ENCODE peak calls at places on chromosomes 7 and 10, in six cellular contexts. A is MM.1S, K is HCT116, J is NT2/D1, I is testis, L is sigmoid colon. E is an unnamed sample.
A peak's percentile ranks its signal among the peaks of the same experiment; 100 is the strongest.

GRCh38 chr10:116669832-116670644 is 49.3 kb downstream of the PNLIPRP2 start:
- DNase-seq in A (no peak), K (no peak), J (peak; percentile 30), I (peak; percentile 45), L (no peak), E (no peak)

GRCh38 chr10:28995497-28995896 is 293.4 kb upstream of the LYZL1 start:
- DNase-seq in A (no peak), K (no peak), J (no peak), I (no peak), L (no peak), E (no peak)

GRCh38 chr7:31094271-31094670 is 42.2 kb downstream of the ADCYAP1R1 start:
- DNase-seq in A (no peak), K (no peak), J (no peak), I (no peak), L (peak; percentile 41), E (no peak)

GRCh38 chr10:50622497-50623298 is 1.1 kb downstream of the SGMS1 start:
- DNase-seq in A (peak; percentile 47), K (no peak), J (no peak), I (peak; percentile 54), L (peak; percentile 81), E (peak; percentile 42)

GRCh38 chr10:53839437-53840039 is 961.5 kb downstream of the PCDH15 start:
- DNase-seq in A (peak; percentile 59), K (no peak), J (no peak), I (no peak), L (no peak), E (no peak)

GRCh38 chr7:137691566-137691965 is 155.2 kb downstream of the DGKI start:
- DNase-seq in A (no peak), K (no peak), J (no peak), I (no peak), L (no peak), E (no peak)

GRCh38 chr7:135704074-135704473 is 23.9 kb downstream of the SLC13A4 start:
- DNase-seq in A (no peak), K (no peak), J (peak; percentile 42), I (peak; percentile 34), L (no peak), E (no peak)

GRCh38 chr10:5628798-5629788 is 37.3 kb downstream of the ASB13 start:
- DNase-seq in A (no peak), K (no peak), J (no peak), I (no peak), L (no peak), E (no peak)

GRCh38 chr7:100489824-100490223 is 6.1 kb downstream of the NYAP1 start:
- DNase-seq in A (peak; percentile 56), K (no peak), J (peak; percentile 99), I (peak; percentile 75), L (no peak), E (peak; percentile 67)

GRCh38 chr7:64463636-64464375 is 99.1 kb downstream of the ZNF680 start:
- DNase-seq in A (peak; percentile 78), K (no peak), J (peak; percentile 57), I (peak; percentile 91), L (peak; percentile 78), E (peak; percentile 89)

DNA sequence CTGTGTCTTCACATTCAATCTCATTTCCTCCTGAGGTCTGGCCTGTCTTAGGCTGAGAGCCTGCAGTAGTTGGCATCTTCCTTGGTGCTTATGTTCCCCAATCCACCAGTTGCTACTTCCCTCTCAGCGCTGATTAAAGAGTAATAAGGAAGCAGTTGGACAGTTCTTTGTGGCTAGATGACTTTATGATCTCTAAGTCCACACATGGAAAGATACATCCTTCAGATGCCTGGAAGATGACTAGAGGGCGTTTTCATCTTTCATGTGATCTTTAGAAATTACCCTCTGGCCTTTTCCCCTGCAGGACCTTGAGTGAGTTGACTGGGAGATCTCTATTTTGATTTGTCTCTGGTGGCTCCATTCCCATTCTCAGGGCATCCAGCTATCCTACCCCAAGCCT is 204.5 kb downstream of the GRM3 start:
- DNase-seq in A (no peak), K (no peak), J (no peak), I (no peak), L (no peak), E (no peak)
- H3K4me1 ChIP-seq in A (no peaks in the 10 kb centered on the region), K (peaks cover 6% of the 10 kb centered on the region), J (no peaks in the 10 kb centered on the region), I (no peaks in the 10 kb centered on the region), L (no peaks in the 10 kb centered on the region), E (no peaks in the 10 kb centered on the region)

GRCh38 chr10:69224862-69225657 is 4.9 kb downstream of the HKDC1 start:
- DNase-seq in A (peak; percentile 37), K (no peak), J (no peak), I (no peak), L (no peak), E (no peak)

GRCh38 chr10:69228151-69228550 is 8.0 kb downstream of the HKDC1 start:
- DNase-seq in A (no peak), K (no peak), J (no peak), I (no peak), L (no peak), E (no peak)

GRCh38 chr10:69226919-69227450 is 6.9 kb downstream of the HKDC1 start:
- DNase-seq in A (no peak), K (no peak), J (no peak), I (no peak), L (no peak), E (no peak)

GRCh38 chr10:69223028-69223342 is 2.9 kb downstream of the HKDC1 start:
- DNase-seq in A (no peak), K (no peak), J (no peak), I (no peak), L (no peak), E (no peak)

DNA sequence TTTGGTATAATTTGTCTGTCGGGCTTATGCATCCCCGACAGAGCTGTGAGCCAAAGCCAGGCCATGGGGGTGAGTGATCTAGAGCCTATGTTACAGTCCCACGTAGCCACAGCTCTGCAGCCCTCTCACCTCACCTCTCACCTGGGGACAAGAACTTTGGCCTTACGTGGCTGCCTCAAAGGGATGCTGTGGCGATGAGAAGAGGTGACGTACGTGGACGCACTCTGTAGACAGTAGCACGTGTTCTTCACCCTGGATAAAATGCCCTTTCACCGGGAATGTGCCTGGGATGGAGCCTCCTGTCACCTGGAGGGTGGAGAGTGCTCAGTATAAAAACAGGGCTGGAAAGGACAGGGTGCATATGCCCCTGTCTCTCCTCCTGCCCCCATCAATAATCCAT is 5.5 kb downstream of the HKDC1 start:
- DNase-seq in A (no peak), K (no peak), J (no peak), I (no peak), L (no peak), E (no peak)
- H3K4me1 ChIP-seq in A (peaks cover 47% of the 10 kb centered on the region), K (peaks cover 59% of the 10 kb centered on the region), J (peaks cover 5% of the 10 kb centered on the region), I (peaks cover 14% of the 10 kb centered on the region), L (no peaks in the 10 kb centered on the region), E (no peaks in the 10 kb centered on the region)

GRCh38 chr7:142248-142955 is 50.0 kb upstream of the FAM20C start:
- DNase-seq in A (no peak), K (no peak), J (no peak), I (peak; percentile 87), L (peak; percentile 80), E (peak; percentile 95)
- H3K4me1 ChIP-seq in A (no peaks in the 10 kb centered on the region), K (no peaks in the 10 kb centered on the region), J (peaks cover 5% of the 10 kb centered on the region), I (peaks cover 27% of the 10 kb centered on the region), L (no peaks in the 10 kb centered on the region), E (peaks cover 5% of the 10 kb centered on the region)

GRCh38 chr10:103636996-103637395 is 143.5 kb downstream of the NEURL1 start:
- DNase-seq in A (no peak), K (no peak), J (no peak), I (no peak), L (no peak), E (peak; percentile 50)

GRCh38 chr10:103637855-103638561 is 144.5 kb downstream of the NEURL1 start:
- DNase-seq in A (no peak), K (no peak), J (no peak), I (peak; percentile 83), L (peak; percentile 94), E (peak; percentile 94)

GRCh38 chr10:103641326-103641725 is 147.8 kb downstream of the NEURL1 start:
- DNase-seq in A (no peak), K (no peak), J (no peak), I (no peak), L (no peak), E (no peak)

GRCh38 chr10:103640436-103641181 is 147.1 kb downstream of the NEURL1 start:
- DNase-seq in A (no peak), K (no peak), J (no peak), I (peak; percentile 74), L (no peak), E (peak; percentile 74)

DNA sequence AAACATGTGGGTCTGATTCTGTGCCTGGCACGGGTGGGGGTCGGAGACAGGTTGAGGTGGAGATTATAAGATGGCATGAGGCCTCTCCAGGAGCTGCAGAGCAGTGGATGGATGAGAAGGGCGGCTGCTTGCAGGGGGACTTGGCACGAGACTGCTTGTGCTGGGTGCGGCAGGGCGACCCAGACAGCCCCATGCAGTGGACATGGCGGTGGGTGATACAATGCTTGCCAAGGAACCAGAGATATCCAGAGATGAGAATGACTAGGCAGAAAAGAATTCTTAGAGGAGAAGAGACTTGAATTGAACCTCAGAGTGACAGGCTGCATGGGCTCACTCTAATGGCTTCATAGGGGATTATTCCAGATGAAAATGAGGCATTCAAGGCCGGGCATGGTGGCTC is 145.4 kb downstream of the NEURL1 start:
- DNase-seq in A (no peak), K (no peak), J (no peak), I (no peak), L (no peak), E (no peak)
- H3K4me1 ChIP-seq in A (no peaks in the 10 kb centered on the region), K (peaks cover 13% of the 10 kb centered on the region), J (peaks cover 37% of the 10 kb centered on the region), I (peaks cover 34% of the 10 kb centered on the region), L (peaks cover 53% of the 10 kb centered on the region), E (peaks cover 24% of the 10 kb centered on the region)

DNA sequence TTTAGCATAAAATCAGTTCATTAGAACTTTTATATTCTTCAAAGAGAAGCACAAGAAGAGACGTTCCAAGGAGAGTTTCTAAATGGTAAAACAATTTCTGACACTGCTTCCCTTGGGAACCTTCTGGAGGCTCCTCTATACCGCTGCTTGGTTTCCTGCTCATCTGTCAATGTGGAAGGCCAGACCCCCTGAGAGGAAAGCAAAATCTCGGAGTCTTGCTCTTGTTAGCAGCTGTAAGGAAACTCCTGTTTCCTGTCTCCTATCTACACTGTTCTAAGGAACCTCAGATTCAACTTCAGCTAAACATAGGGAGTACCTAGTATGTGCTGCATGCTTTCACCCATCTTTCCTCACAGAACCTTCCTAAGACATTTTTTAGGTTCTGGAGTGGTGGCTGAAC is 322.2 kb downstream of the BMPER start:
- DNase-seq in A (no peak), K (no peak), J (no peak), I (no peak), L (no peak), E (no peak)
- H3K4me1 ChIP-seq in A (no peaks in the 10 kb centered on the region), K (no peaks in the 10 kb centered on the region), J (peaks cover 5% of the 10 kb centered on the region), I (no peaks in the 10 kb centered on the region), L (no peaks in the 10 kb centered on the region), E (no peaks in the 10 kb centered on the region)

DNA sequence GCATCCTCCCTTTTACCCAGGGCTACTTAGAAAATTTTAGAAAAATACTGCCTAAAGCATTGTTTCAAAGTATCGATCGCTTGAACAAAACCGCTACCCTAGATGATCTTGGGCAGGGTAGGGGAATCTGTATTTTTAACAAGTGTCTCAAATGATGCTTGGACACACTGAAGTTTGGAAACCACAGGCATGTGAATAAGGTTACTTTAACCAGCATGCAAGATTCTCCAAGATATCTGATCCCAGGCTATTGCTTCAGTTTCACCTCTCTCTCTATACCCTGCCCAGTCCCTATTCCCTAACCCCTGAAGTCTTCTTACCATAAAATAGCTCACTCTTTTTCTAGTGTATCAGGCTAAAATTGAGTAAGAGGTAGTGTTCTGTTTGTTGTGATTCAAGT is 25.5 kb downstream of the LCOR start:
- DNase-seq in A (no peak), K (no peak), J (no peak), I (no peak), L (no peak), E (no peak)
- H3K4me1 ChIP-seq in A (no peaks in the 10 kb centered on the region), K (peaks cover 21% of the 10 kb centered on the region), J (no peaks in the 10 kb centered on the region), I (peaks cover 13% of the 10 kb centered on the region), L (peaks cover 32% of the 10 kb centered on the region), E (no peaks in the 10 kb centered on the region)